ENCODE peak calls at places on chromosomes 4 and X, in seven cellular contexts. G is activated T-helper 1 cell treated with anti-CD3 and anti-CD28 coated beads, Interleukin-12 subunit alpha, Interleukin-12 subunit beta, Interleukin-2, Interleukin-4 antibody, amounts not matched to agents 30 ng/mL and 10 ng/mL and 1 ng/mL, durations not matched to agents 14 hours and 24 hours and 36 hours; X is CD8-positive, alpha-beta T cell; M is activated naive CD8-positive, alpha-beta T cell treated with anti-CD3 and anti-CD28 coated beads, Interleukin-2, amount 50 U/mL, for 24 hours; V is NCI-H2081; K is mesothelial cell of epicardium; A is endodermal cell. Z is an unnamed sample.

GRCh38 chr4:38368612-38369011 is 295.4 kb upstream of the KLF3 start:
- DNase-seq in M (no peak), X (no peak), K (no peak), A (no peak), G (no peak), V (no peak), Z (no peak)

GRCh38 chr4:176566769-176567168 is 226.0 kb downstream of the VEGFC start:
- DNase-seq in A (no peak), G (no peak), X (no peak), V (no peak), M (no peak), K (no peak), Z (no peak)

GRCh38 chr4:24476209-24476781 is 108.1 kb downstream of the DHX15 start:
- DNase-seq in A (no peak), M (no peak), V (no peak), X (no peak), K (no peak), G (no peak), Z (no peak)

GRCh38 chr4:93139118-93139517 is 689.4 kb upstream of the ATOH1 start:
- DNase-seq in K (no peak), X (no peak), G (no peak), A (no peak), V (no peak), M (no peak), Z (no peak)

GRCh38 chr4:73303711-73304110 is 45.1 kb upstream of the ANKRD17 start:
- DNase-seq in X (no peak), V (no peak), G (no peak), M (no peak), A (no peak), K (no peak), Z (no peak)

GRCh38 chr4:48017108-48017527 is 546 bp downstream of the NIPAL1 start:
- DNase-seq in K (peak), M (peak), G (no peak), X (no peak), V (no peak), A (peak), Z (peak)

GRCh38 chr4:23978031-23978430 is 88.2 kb upstream of the PPARGC1A start:
- DNase-seq in X (no peak), M (no peak), G (no peak), K (no peak), V (no peak), A (no peak), Z (no peak)

GRCh38 chr4:109640644-109641043 is 62.6 kb downstream of the CASP6 start:
- DNase-seq in K (no peak), G (no peak), V (no peak), A (no peak), X (no peak), M (no peak), Z (no peak)

GRCh38 chr4:161762796-161763195 is 401.0 kb downstream of the FSTL5 start:
- DNase-seq in K (no peak), A (no peak), V (no peak), G (no peak), X (no peak), M (no peak), Z (no peak)

GRCh38 chr4:186724048-186724860 is 598 bp upstream of the FAT1 start:
- DNase-seq in K (peak), A (peak), G (no peak), V (no peak), M (no peak), X (no peak), Z (peak)

GRCh38 chrX:111386884-111387283 is 25.1 kb downstream of the DCX start:
- DNase-seq in M (no peak), V (no peak), K (no peak), A (no peak), X (no peak), G (no peak), Z (no peak)

GRCh38 chr4:38529189-38530115 is 134.5 kb upstream of the KLF3 start:
- DNase-seq in A (peak), K (no peak), M (peak), X (peak), G (peak), V (no peak), Z (peak)

GRCh38 chrX:108122748-108123147 is 31.2 kb downstream of the ATG4A start:
- DNase-seq in K (no peak), G (no peak), A (no peak), M (no peak), X (no peak), V (no peak), Z (no peak)

GRCh38 chrX:19886888-19887531 is 390 bp downstream of the SH3KBP1 start:
- DNase-seq in K (peak), G (no peak), V (no peak), A (peak), X (no peak), M (peak), Z (peak)

GRCh38 chrX:68878977-68879376 is 50.2 kb downstream of the EFNB1 start:
- DNase-seq in G (no peak), V (no peak), M (no peak), A (no peak), X (no peak), K (no peak), Z (no peak)

GRCh38 chr4:17583944-17584343 is 6.9 kb downstream of the LAP3 start:
- DNase-seq in G (no peak), X (no peak), K (no peak), M (no peak), V (no peak), A (no peak), Z (no peak)

GRCh38 chr4:10095296-10095991 is 21.2 kb downstream of the WDR1 start:
- DNase-seq in K (no peak), V (no peak), G (no peak), A (no peak), M (peak), X (no peak), Z (no peak)

GRCh38 chr4:68250151-68250930 is 4.8 kb upstream of the TMPRSS11B start:
- DNase-seq in K (no peak), A (no peak), G (no peak), X (no peak), V (no peak), M (peak), Z (no peak)

GRCh38 chr4:151484396-151485102 is 75.6 kb downstream of the FHIP1A start:
- DNase-seq in M (no peak), K (no peak), V (no peak), X (no peak), G (no peak), A (peak), Z (no peak)

GRCh38 chr4:81032174-81032551 is 1.7 kb downstream of the BMP3 start:
- DNase-seq in V (no peak), K (no peak), X (no peak), M (no peak), A (peak), G (no peak), Z (no peak)

GRCh38 chr4:3607690-3608514 is 75.7 kb upstream of the LRPAP1 start:
- DNase-seq in K (no peak), X (no peak), V (no peak), G (no peak), A (peak), M (no peak), Z (no peak)

GRCh38 chrX:19964017-19964710 is 26.7 kb downstream of the BCLAF3 start:
- DNase-seq in M (peak), V (no peak), X (no peak), K (no peak), A (no peak), G (peak), Z (no peak)

GRCh38 chr4:125703443-125703842 is 388.7 kb downstream of the FAT4 start:
- DNase-seq in G (no peak), X (no peak), K (no peak), A (no peak), M (no peak), V (no peak), Z (no peak)

GRCh38 chr4:2829321-2829932 is 14.2 kb upstream of the ADD1 start:
- DNase-seq in K (no peak), V (no peak), M (no peak), A (no peak), X (no peak), G (no peak), Z (no peak)

GRCh38 chr4:57083107-57083506 is 27.1 kb downstream of the IGFBP7 start:
- DNase-seq in A (no peak), X (no peak), M (no peak), G (no peak), V (no peak), K (no peak), Z (no peak)

GRCh38 chrX:51459125-51459524 is 37.3 kb downstream of the NUDT11 start:
- DNase-seq in M (peak), A (no peak), X (no peak), V (no peak), G (no peak), K (no peak), Z (peak)

GRCh38 chr4:4987656-4988055 is 31.6 kb downstream of the CYTL1 start:
- DNase-seq in M (no peak), A (no peak), G (no peak), K (no peak), V (no peak), X (no peak), Z (no peak)

GRCh38 chr4:153641532-153641931 is 42.5 kb upstream of the TLR2 start:
- DNase-seq in M (no peak), G (no peak), V (no peak), A (no peak), X (no peak), K (no peak), Z (no peak)